ENCODE peak calls at places on chromosomes 2 and 18, in eight cellular contexts. One of them, this sample, is unnamed.

GRCh38 chr2:152418688-152419087 is 83.7 kb downstream of the FMNL2 start:
- DNase-seq in effector memory CD8-positive, alpha-beta T cell: no peak
- DNase-seq in omental fat pad: no peak
- DNase-seq in posterior vena cava: no peak
- DNase-seq in stimulated activated CD4-positive, alpha-beta T cell treated with anti-CD3 and anti-CD28 coated beads, Interleukin-1b, Interleukin-23, amount 100 ng/mL, for 1 hour: no peak
- DNase-seq in T-helper 1 cell: no peak
- DNase-seq in astrocyte of the spinal cord: peak
- DNase-seq in HEK293T: no peak
- DNase-seq in this sample: no peak

GRCh38 chr2:118849226-118850170 is 2.0 kb upstream of the EN1 start:
- DNase-seq in effector memory CD8-positive, alpha-beta T cell: no peak
- DNase-seq in omental fat pad: no peak
- DNase-seq in posterior vena cava: no peak
- DNase-seq in stimulated activated CD4-positive, alpha-beta T cell treated with anti-CD3 and anti-CD28 coated beads, Interleukin-1b, Interleukin-23, amount 100 ng/mL, for 1 hour: no peak
- DNase-seq in T-helper 1 cell: no peak
- DNase-seq in astrocyte of the spinal cord: no peak
- DNase-seq in HEK293T: no peak
- DNase-seq in this sample: no peak

GRCh38 chr2:18299423-18300212 is 260.8 kb downstream of the RDH14 start:
- DNase-seq in effector memory CD8-positive, alpha-beta T cell: no peak
- DNase-seq in omental fat pad: no peak
- DNase-seq in posterior vena cava: no peak
- DNase-seq in stimulated activated CD4-positive, alpha-beta T cell treated with anti-CD3 and anti-CD28 coated beads, Interleukin-1b, Interleukin-23, amount 100 ng/mL, for 1 hour: no peak
- DNase-seq in T-helper 1 cell: no peak
- DNase-seq in astrocyte of the spinal cord: peak
- DNase-seq in HEK293T: no peak
- DNase-seq in this sample: peak

GRCh38 chr2:75311521-75311920 is 112.2 kb upstream of the TACR1 start:
- DNase-seq in effector memory CD8-positive, alpha-beta T cell: no peak
- DNase-seq in omental fat pad: no peak
- DNase-seq in posterior vena cava: no peak
- DNase-seq in stimulated activated CD4-positive, alpha-beta T cell treated with anti-CD3 and anti-CD28 coated beads, Interleukin-1b, Interleukin-23, amount 100 ng/mL, for 1 hour: no peak
- DNase-seq in T-helper 1 cell: no peak
- DNase-seq in astrocyte of the spinal cord: no peak
- DNase-seq in HEK293T: no peak
- DNase-seq in this sample: no peak

GRCh38 chr2:30628341-30628740 is 178.9 kb downstream of the CAPN13 start:
- DNase-seq in effector memory CD8-positive, alpha-beta T cell: no peak
- DNase-seq in omental fat pad: no peak
- DNase-seq in posterior vena cava: no peak
- DNase-seq in stimulated activated CD4-positive, alpha-beta T cell treated with anti-CD3 and anti-CD28 coated beads, Interleukin-1b, Interleukin-23, amount 100 ng/mL, for 1 hour: no peak
- DNase-seq in T-helper 1 cell: no peak
- DNase-seq in astrocyte of the spinal cord: peak
- DNase-seq in HEK293T: no peak
- DNase-seq in this sample: no peak

GRCh38 chr2:2914252-2914651 is 463.4 kb downstream of the EIPR1 start:
- DNase-seq in effector memory CD8-positive, alpha-beta T cell: no peak
- DNase-seq in omental fat pad: no peak
- DNase-seq in posterior vena cava: no peak
- DNase-seq in stimulated activated CD4-positive, alpha-beta T cell treated with anti-CD3 and anti-CD28 coated beads, Interleukin-1b, Interleukin-23, amount 100 ng/mL, for 1 hour: no peak
- DNase-seq in T-helper 1 cell: no peak
- DNase-seq in astrocyte of the spinal cord: no peak
- DNase-seq in HEK293T: no peak
- DNase-seq in this sample: no peak

GRCh38 chr2:233974530-233975071 is 57.4 kb downstream of the TRPM8 start:
- DNase-seq in effector memory CD8-positive, alpha-beta T cell: no peak
- DNase-seq in omental fat pad: no peak
- DNase-seq in posterior vena cava: no peak
- DNase-seq in stimulated activated CD4-positive, alpha-beta T cell treated with anti-CD3 and anti-CD28 coated beads, Interleukin-1b, Interleukin-23, amount 100 ng/mL, for 1 hour: no peak
- DNase-seq in T-helper 1 cell: no peak
- DNase-seq in astrocyte of the spinal cord: peak
- DNase-seq in HEK293T: peak
- DNase-seq in this sample: no peak

GRCh38 chr2:61433606-61434005 is 37.3 kb downstream of the USP34 start:
- DNase-seq in effector memory CD8-positive, alpha-beta T cell: no peak
- DNase-seq in omental fat pad: no peak
- DNase-seq in posterior vena cava: no peak
- DNase-seq in stimulated activated CD4-positive, alpha-beta T cell treated with anti-CD3 and anti-CD28 coated beads, Interleukin-1b, Interleukin-23, amount 100 ng/mL, for 1 hour: no peak
- DNase-seq in T-helper 1 cell: no peak
- DNase-seq in astrocyte of the spinal cord: no peak
- DNase-seq in HEK293T: no peak
- DNase-seq in this sample: no peak

GRCh38 chr18:76405761-76406356 is 89.2 kb downstream of the ZNF516 start:
- DNase-seq in effector memory CD8-positive, alpha-beta T cell: peak
- DNase-seq in omental fat pad: peak
- DNase-seq in posterior vena cava: peak
- DNase-seq in stimulated activated CD4-positive, alpha-beta T cell treated with anti-CD3 and anti-CD28 coated beads, Interleukin-1b, Interleukin-23, amount 100 ng/mL, for 1 hour: no peak
- DNase-seq in T-helper 1 cell: no peak
- DNase-seq in astrocyte of the spinal cord: no peak
- DNase-seq in HEK293T: peak
- DNase-seq in this sample: peak

GRCh38 chr18:79048245-79048632 is 21.0 kb upstream of the ATP9B start:
- DNase-seq in effector memory CD8-positive, alpha-beta T cell: no peak
- DNase-seq in omental fat pad: no peak
- DNase-seq in posterior vena cava: no peak
- DNase-seq in stimulated activated CD4-positive, alpha-beta T cell treated with anti-CD3 and anti-CD28 coated beads, Interleukin-1b, Interleukin-23, amount 100 ng/mL, for 1 hour: no peak
- DNase-seq in T-helper 1 cell: no peak
- DNase-seq in astrocyte of the spinal cord: no peak
- DNase-seq in HEK293T: no peak
- DNase-seq in this sample: no peak

GRCh38 chr2:128365217-128365905 is 46.7 kb upstream of the HS6ST1 start:
- DNase-seq in effector memory CD8-positive, alpha-beta T cell: no peak
- DNase-seq in omental fat pad: no peak
- DNase-seq in posterior vena cava: peak
- DNase-seq in stimulated activated CD4-positive, alpha-beta T cell treated with anti-CD3 and anti-CD28 coated beads, Interleukin-1b, Interleukin-23, amount 100 ng/mL, for 1 hour: no peak
- DNase-seq in T-helper 1 cell: no peak
- DNase-seq in astrocyte of the spinal cord: no peak
- DNase-seq in HEK293T: no peak
- DNase-seq in this sample: no peak

GRCh38 chr2:240557101-240557751 is 562 bp downstream of the ANKMY1 start:
- DNase-seq in effector memory CD8-positive, alpha-beta T cell: no peak
- DNase-seq in omental fat pad: no peak
- DNase-seq in posterior vena cava: no peak
- DNase-seq in stimulated activated CD4-positive, alpha-beta T cell treated with anti-CD3 and anti-CD28 coated beads, Interleukin-1b, Interleukin-23, amount 100 ng/mL, for 1 hour: no peak
- DNase-seq in T-helper 1 cell: peak
- DNase-seq in astrocyte of the spinal cord: no peak
- DNase-seq in HEK293T: no peak
- DNase-seq in this sample: peak

GRCh38 chr2:241854342-241855244 is 4.1 kb downstream of the PDCD1 start:
- DNase-seq in effector memory CD8-positive, alpha-beta T cell: no peak
- DNase-seq in omental fat pad: no peak
- DNase-seq in posterior vena cava: peak
- DNase-seq in stimulated activated CD4-positive, alpha-beta T cell treated with anti-CD3 and anti-CD28 coated beads, Interleukin-1b, Interleukin-23, amount 100 ng/mL, for 1 hour: no peak
- DNase-seq in T-helper 1 cell: no peak
- DNase-seq in astrocyte of the spinal cord: no peak
- DNase-seq in HEK293T: no peak
- DNase-seq in this sample: no peak

GRCh38 chr2:61671561-61672315 is 133.6 kb upstream of the XPO1 start:
- DNase-seq in effector memory CD8-positive, alpha-beta T cell: no peak
- DNase-seq in omental fat pad: no peak
- DNase-seq in posterior vena cava: no peak
- DNase-seq in stimulated activated CD4-positive, alpha-beta T cell treated with anti-CD3 and anti-CD28 coated beads, Interleukin-1b, Interleukin-23, amount 100 ng/mL, for 1 hour: no peak
- DNase-seq in T-helper 1 cell: no peak
- DNase-seq in astrocyte of the spinal cord: no peak
- DNase-seq in HEK293T: no peak
- DNase-seq in this sample: no peak

GRCh38 chr2:25009954-25010353 is 31.9 kb upstream of the EFR3B start:
- DNase-seq in effector memory CD8-positive, alpha-beta T cell: no peak
- DNase-seq in omental fat pad: no peak
- DNase-seq in posterior vena cava: no peak
- DNase-seq in stimulated activated CD4-positive, alpha-beta T cell treated with anti-CD3 and anti-CD28 coated beads, Interleukin-1b, Interleukin-23, amount 100 ng/mL, for 1 hour: no peak
- DNase-seq in T-helper 1 cell: no peak
- DNase-seq in astrocyte of the spinal cord: no peak
- DNase-seq in HEK293T: no peak
- DNase-seq in this sample: no peak

GRCh38 chr2:85307527-85307897 is 20.3 kb downstream of the TGOLN2 start:
- DNase-seq in effector memory CD8-positive, alpha-beta T cell: no peak
- DNase-seq in omental fat pad: no peak
- DNase-seq in posterior vena cava: no peak
- DNase-seq in stimulated activated CD4-positive, alpha-beta T cell treated with anti-CD3 and anti-CD28 coated beads, Interleukin-1b, Interleukin-23, amount 100 ng/mL, for 1 hour: no peak
- DNase-seq in T-helper 1 cell: no peak
- DNase-seq in astrocyte of the spinal cord: no peak
- DNase-seq in HEK293T: no peak
- DNase-seq in this sample: no peak

GRCh38 chr2:71254078-71254477 is 27.2 kb upstream of the PAIP2B start:
- DNase-seq in effector memory CD8-positive, alpha-beta T cell: no peak
- DNase-seq in omental fat pad: no peak
- DNase-seq in posterior vena cava: no peak
- DNase-seq in stimulated activated CD4-positive, alpha-beta T cell treated with anti-CD3 and anti-CD28 coated beads, Interleukin-1b, Interleukin-23, amount 100 ng/mL, for 1 hour: no peak
- DNase-seq in T-helper 1 cell: no peak
- DNase-seq in astrocyte of the spinal cord: no peak
- DNase-seq in HEK293T: no peak
- DNase-seq in this sample: no peak

GRCh38 chr2:96533292-96534073 is 3.1 kb upstream of the ARID5A start:
- DNase-seq in effector memory CD8-positive, alpha-beta T cell: no peak
- DNase-seq in omental fat pad: peak
- DNase-seq in posterior vena cava: peak
- DNase-seq in stimulated activated CD4-positive, alpha-beta T cell treated with anti-CD3 and anti-CD28 coated beads, Interleukin-1b, Interleukin-23, amount 100 ng/mL, for 1 hour: no peak
- DNase-seq in T-helper 1 cell: no peak
- DNase-seq in astrocyte of the spinal cord: peak
- DNase-seq in HEK293T: no peak
- DNase-seq in this sample: peak

GRCh38 chr2:47309952-47310800 is 92.8 kb upstream of the MSH2 start:
- DNase-seq in effector memory CD8-positive, alpha-beta T cell: no peak
- DNase-seq in omental fat pad: no peak
- DNase-seq in posterior vena cava: no peak
- DNase-seq in stimulated activated CD4-positive, alpha-beta T cell treated with anti-CD3 and anti-CD28 coated beads, Interleukin-1b, Interleukin-23, amount 100 ng/mL, for 1 hour: no peak
- DNase-seq in T-helper 1 cell: no peak
- DNase-seq in astrocyte of the spinal cord: peak
- DNase-seq in HEK293T: no peak
- DNase-seq in this sample: no peak

GRCh38 chr2:222547108-222547507 is 108.8 kb downstream of the FARSB start:
- DNase-seq in effector memory CD8-positive, alpha-beta T cell: no peak
- DNase-seq in omental fat pad: no peak
- DNase-seq in posterior vena cava: no peak
- DNase-seq in stimulated activated CD4-positive, alpha-beta T cell treated with anti-CD3 and anti-CD28 coated beads, Interleukin-1b, Interleukin-23, amount 100 ng/mL, for 1 hour: no peak
- DNase-seq in T-helper 1 cell: no peak
- DNase-seq in astrocyte of the spinal cord: no peak
- DNase-seq in HEK293T: no peak
- DNase-seq in this sample: no peak

GRCh38 chr18:28342231-28342630 is 165.3 kb upstream of the CDH2 start:
- DNase-seq in effector memory CD8-positive, alpha-beta T cell: no peak
- DNase-seq in omental fat pad: no peak
- DNase-seq in posterior vena cava: no peak
- DNase-seq in stimulated activated CD4-positive, alpha-beta T cell treated with anti-CD3 and anti-CD28 coated beads, Interleukin-1b, Interleukin-23, amount 100 ng/mL, for 1 hour: no peak
- DNase-seq in T-helper 1 cell: no peak
- DNase-seq in astrocyte of the spinal cord: no peak
- DNase-seq in HEK293T: no peak
- DNase-seq in this sample: no peak

GRCh38 chr2:45765847-45766254 is 114.4 kb downstream of the PRKCE start:
- DNase-seq in effector memory CD8-positive, alpha-beta T cell: no peak
- DNase-seq in omental fat pad: no peak
- DNase-seq in posterior vena cava: no peak
- DNase-seq in stimulated activated CD4-positive, alpha-beta T cell treated with anti-CD3 and anti-CD28 coated beads, Interleukin-1b, Interleukin-23, amount 100 ng/mL, for 1 hour: no peak
- DNase-seq in T-helper 1 cell: no peak
- DNase-seq in astrocyte of the spinal cord: no peak
- DNase-seq in HEK293T: no peak
- DNase-seq in this sample: no peak

This sample was measured in testis.